ENCODE peak calls at places on chromosomes 7 and 10, in nine cellular contexts. G is thoracic aorta; V is BE2C; N is chondrocyte; B is fibroblast of mammary gland; W is CD4-positive, alpha-beta T cell; K is cardiac fibroblast; I is AG09319; S is upper lobe of left lung. H is an unnamed sample.

GRCh38 chr10:21675157-21675796 is 141.2 kb downstream of the MLLT10 start:
- DNase-seq in W (no peak), N (no peak), B (peak), G (no peak), K (peak), V (peak), S (no peak), I (no peak), H (peak)

GRCh38 chr7:131052285-131052942 is 275.3 kb upstream of the MKLN1 start:
- DNase-seq in B (no peak), N (no peak), K (no peak), G (no peak), W (no peak), I (no peak), S (no peak), V (no peak), H (no peak)

GRCh38 chr7:102431617-102432298 is 1.6 kb upstream of the ORAI2 start:
- DNase-seq in N (no peak), W (peak), V (no peak), I (no peak), S (peak), K (no peak), G (no peak), B (no peak), H (no peak)

GRCh38 chr10:97991875-97992274 is 38.5 kb downstream of the CRTAC1 start:
- DNase-seq in G (no peak), K (peak), B (peak), W (no peak), V (no peak), N (no peak), S (no peak), I (no peak), H (peak)

GRCh38 chr10:71623098-71623985 is 96.2 kb downstream of the C10orf105 start:
- DNase-seq in V (no peak), S (peak), G (no peak), I (no peak), W (no peak), N (no peak), K (peak), B (peak), H (peak)

GRCh38 chr7:145903658-145904057 is 212.9 kb upstream of the CNTNAP2 start:
- DNase-seq in B (no peak), K (no peak), G (no peak), I (no peak), S (no peak), W (no peak), N (no peak), V (no peak), H (no peak)

GRCh38 chr7:5436003-5436678 is 12.5 kb upstream of the TNRC18 start:
- DNase-seq in W (no peak), N (no peak), I (no peak), V (no peak), G (no peak), K (no peak), S (no peak), B (no peak), H (no peak)

GRCh38 chr10:30435068-30435422 is 1.1 kb downstream of the MAP3K8 start:
- DNase-seq in K (peak), B (peak), W (no peak), S (peak), G (no peak), I (no peak), N (no peak), V (no peak), H (no peak)

GRCh38 chr7:3995187-3995586 is 686.9 kb upstream of the FOXK1 start:
- DNase-seq in V (no peak), G (no peak), I (no peak), B (no peak), W (no peak), N (no peak), S (no peak), K (no peak), H (no peak)

GRCh38 chr7:88311675-88312036 is 5.0 kb upstream of the STEAP4 start:
- DNase-seq in W (no peak), G (no peak), N (no peak), V (no peak), B (peak), K (peak), I (no peak), S (no peak), H (no peak)

GRCh38 chr10:89341136-89341535 is 13.3 kb downstream of the IFIT3 start:
- DNase-seq in V (no peak), B (no peak), I (no peak), W (no peak), G (no peak), N (no peak), K (no peak), S (no peak), H (no peak)

GRCh38 chr7:74022507-74022906 is 5.5 kb upstream of the ELN start:
- DNase-seq in I (no peak), N (no peak), V (no peak), S (no peak), W (no peak), B (no peak), K (no peak), G (no peak), H (no peak)

GRCh38 chr7:74025146-74025545 is 2.8 kb upstream of the ELN start:
- DNase-seq in I (no peak), W (no peak), K (no peak), N (no peak), G (no peak), B (no peak), V (peak), S (no peak), H (no peak)

GRCh38 chr7:74021546-74022320 is 6.2 kb upstream of the ELN start:
- DNase-seq in W (no peak), K (no peak), S (no peak), B (no peak), N (no peak), I (no peak), G (no peak), V (no peak), H (no peak)

GRCh38 chr7:74023786-74024185 is 4.2 kb upstream of the ELN start:
- DNase-seq in W (no peak), S (no peak), K (no peak), G (no peak), I (no peak), N (no peak), B (no peak), V (no peak), H (no peak)

DNA sequence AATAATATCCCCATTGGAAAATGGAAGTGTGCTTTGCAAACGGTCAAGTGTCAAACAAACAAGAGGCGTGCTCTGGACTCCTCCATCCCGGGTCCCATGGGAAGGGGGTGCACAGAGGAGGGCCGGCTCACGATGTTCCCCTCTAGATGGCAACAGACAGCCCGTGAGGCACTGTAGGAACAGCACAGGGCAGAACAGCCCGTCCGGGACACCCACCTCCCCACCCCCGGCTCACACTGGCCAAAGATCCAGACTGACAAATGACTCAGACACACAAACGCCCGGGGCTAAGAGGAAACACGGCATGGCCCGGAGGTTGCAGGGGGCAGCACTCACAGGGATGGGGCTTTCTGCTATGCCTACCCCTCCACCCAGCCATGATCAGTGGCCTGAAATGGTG is 4.9 kb upstream of the ELN start:
- DNase-seq in K (peak), W (no peak), I (peak), V (peak), N (no peak), S (no peak), G (peak), B (peak), H (peak)
- TF ChIP-seq CTCF in K (no peak), W (no peak), I (peak), V (peak), N (peak), S (no peak), G (no peak), B (no peak), H (no peak)

GRCh38 chr10:126533644-126534043 is 136.8 kb downstream of the C10orf90 start:
- DNase-seq in W (no peak), I (no peak), G (no peak), K (no peak), N (no peak), B (no peak), S (no peak), V (no peak), H (no peak)
- TF ChIP-seq CTCF in W (no peak), I (no peak), G (no peak), K (no peak), N (no peak), B (no peak), S (no peak), V (no peak), H (no peak)

GRCh38 chr7:73518470-73518869 is 3.6 kb downstream of the BAZ1B start:
- DNase-seq in N (peak), V (no peak), K (no peak), G (no peak), S (no peak), I (no peak), W (no peak), B (no peak), H (no peak)

GRCh38 chr7:73520673-73521635 is 1.1 kb downstream of the BAZ1B start:
- DNase-seq in S (no peak), I (no peak), W (no peak), N (no peak), K (peak), B (peak), V (no peak), G (no peak), H (peak)

GRCh38 chr7:73515184-73515583 is 6.9 kb downstream of the BAZ1B start:
- DNase-seq in N (no peak), I (no peak), V (no peak), B (no peak), K (no peak), W (no peak), S (no peak), G (no peak), H (no peak)

GRCh38 chr7:73519867-73520672 is 2.0 kb downstream of the BAZ1B start:
- DNase-seq in G (no peak), N (peak), S (no peak), K (peak), B (peak), V (no peak), I (no peak), W (peak), H (no peak)

DNA sequence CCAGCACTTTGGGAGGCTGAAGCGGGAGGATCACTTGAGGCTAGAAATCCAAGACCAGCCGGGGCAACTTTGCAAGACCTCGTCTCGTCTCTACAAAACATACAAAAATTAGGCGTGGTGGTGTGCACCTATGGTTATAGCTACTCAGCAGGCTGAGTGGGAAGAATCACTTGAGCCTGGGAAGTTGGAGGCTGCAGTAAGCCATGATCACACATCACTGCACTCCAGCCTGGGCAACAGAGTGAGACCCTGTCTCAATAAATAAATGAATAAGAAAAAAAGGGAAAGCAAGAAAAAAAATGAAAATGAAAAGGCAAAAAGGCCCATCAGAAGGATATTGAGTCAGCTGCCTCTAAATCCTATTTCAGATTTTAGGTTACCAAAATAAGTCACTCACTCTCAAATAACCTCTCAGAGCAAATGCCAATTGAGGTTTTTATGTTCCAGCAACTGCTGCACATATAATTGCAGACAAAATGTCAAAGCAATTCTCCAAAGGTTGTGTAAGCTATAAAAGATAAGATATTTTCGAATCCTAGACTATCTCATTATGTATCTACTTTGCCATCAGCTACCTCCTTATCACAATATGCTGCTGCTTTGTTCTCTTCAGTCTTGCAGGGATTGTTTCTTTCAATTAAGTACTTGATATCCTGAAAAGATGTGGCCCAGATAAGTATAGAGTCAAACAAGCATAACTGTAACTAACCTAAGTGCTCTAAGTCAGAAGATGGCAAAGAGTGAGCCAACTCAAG is 4.7 kb downstream of the BAZ1B start:
- DNase-seq in K (no peak), G (no peak), N (peak), S (no peak), V (no peak), W (no peak), B (no peak), I (no peak), H (no peak)
- TF ChIP-seq CTCF in K (no peak), G (no peak), N (no peak), S (no peak), V (no peak), W (no peak), B (no peak), I (no peak), H (no peak)

DNA sequence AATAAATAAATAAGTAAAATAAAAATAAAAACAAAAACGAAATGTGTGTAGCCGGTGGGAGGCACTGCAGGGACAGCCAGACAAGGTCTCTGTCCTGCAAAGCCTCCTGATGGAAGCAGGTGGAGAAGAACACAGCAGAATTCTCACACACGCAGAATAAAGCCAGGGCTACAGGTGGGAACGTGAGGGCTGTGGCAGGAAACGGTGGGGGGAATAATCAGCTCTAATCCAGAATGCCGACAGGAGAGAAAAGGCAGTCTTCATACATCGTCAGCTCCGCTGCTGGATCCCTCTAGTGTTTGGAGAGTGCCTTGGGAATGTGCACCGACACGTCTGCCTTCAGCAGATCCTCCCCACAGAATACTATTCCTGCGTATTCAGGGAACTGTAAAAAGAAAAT is 6.8 kb upstream of the SNX8 start:
- DNase-seq in G (no peak), B (no peak), N (no peak), K (no peak), S (no peak), I (no peak), V (no peak), W (no peak), H (no peak)
- TF ChIP-seq CTCF in G (no peak), B (peak), N (peak), K (peak), S (no peak), I (peak), V (no peak), W (no peak), H (peak)

GRCh38 chr10:23439452-23439919 is 611 bp downstream of the OTUD1 start:
- DNase-seq in N (no peak), B (no peak), W (peak), G (no peak), K (peak), V (peak), S (no peak), I (no peak), H (peak)

GRCh38 chr10:23439920-23440875 is 1.3 kb downstream of the OTUD1 start:
- DNase-seq in B (peak), K (peak), N (no peak), G (peak), I (no peak), S (peak), V (no peak), W (peak), H (no peak)

GRCh38 chr10:23437987-23438546 is 808 bp upstream of the OTUD1 start:
- DNase-seq in S (no peak), G (no peak), W (no peak), I (no peak), N (no peak), K (no peak), V (no peak), B (no peak), H (no peak)

GRCh38 chr10:23435378-23435777 is 3.5 kb upstream of the OTUD1 start:
- DNase-seq in G (no peak), N (no peak), B (no peak), K (no peak), W (no peak), I (no peak), S (no peak), V (no peak), H (no peak)

GRCh38 chr10:23438547-23439451 is at the start of gene OTUD1:
- DNase-seq in K (peak), I (peak), G (peak), V (peak), S (peak), N (peak), B (peak), W (peak), H (peak)
- TF ChIP-seq CTCF in K (no peak), I (no peak), G (peak), V (no peak), S (no peak), N (peak), B (no peak), W (no peak), H (peak)

DNA sequence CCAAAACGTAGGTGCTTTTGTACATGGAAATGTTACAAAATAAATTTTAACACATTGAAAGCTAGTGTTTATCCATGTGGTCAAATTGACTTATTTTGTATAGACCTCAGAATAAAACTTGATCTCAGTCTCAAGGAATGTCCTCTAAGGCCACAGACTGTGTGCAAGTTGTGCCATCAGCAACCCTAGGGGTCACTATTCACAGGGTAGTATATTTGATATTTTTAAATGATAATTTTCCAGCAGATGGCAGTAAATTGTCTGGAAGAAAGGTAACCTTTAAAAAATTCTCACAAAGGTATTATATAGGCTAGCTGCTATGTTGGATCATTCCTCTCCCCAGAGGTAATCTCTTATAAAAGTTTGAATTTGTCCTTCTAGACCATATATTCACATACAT is 12.9 kb upstream of the SNX10 start:
- DNase-seq in I (no peak), K (no peak), V (no peak), G (no peak), B (peak), S (no peak), N (no peak), W (no peak), H (no peak)
- TF ChIP-seq CTCF in I (no peak), K (no peak), V (peak), G (no peak), B (peak), S (no peak), N (peak), W (peak), H (no peak)

H was measured in neural crest cell.